ENCODE peak calls at places on chromosome 15, in five cellular contexts. One of them, this sample, is unnamed.

GRCh38 chr15:63576441-63576840 is 20.7 kb upstream of the FBXL22 start:
- DNase-seq in body of pancreas: no peak
- DNase-seq in HTR-8/SVneo: no peak
- DNase-seq in WERI-Rb-1: no peak
- DNase-seq in activated T-helper 1 cell treated with anti-CD3 and anti-CD28 coated beads, Interleukin-2, amount 50 U/mL, for 16 hours: no peak
- DNase-seq in this sample: no peak

GRCh38 chr15:92343869-92344643 is 49.6 kb upstream of the ST8SIA2 start:
- DNase-seq in body of pancreas: no peak
- DNase-seq in HTR-8/SVneo: no peak
- DNase-seq in WERI-Rb-1: peak
- DNase-seq in activated T-helper 1 cell treated with anti-CD3 and anti-CD28 coated beads, Interleukin-2, amount 50 U/mL, for 16 hours: no peak
- DNase-seq in this sample: no peak

GRCh38 chr15:50624616-50625168 is 61.9 kb downstream of the TRPM7 start:
- DNase-seq in body of pancreas: no peak
- DNase-seq in HTR-8/SVneo: no peak
- DNase-seq in WERI-Rb-1: no peak
- DNase-seq in activated T-helper 1 cell treated with anti-CD3 and anti-CD28 coated beads, Interleukin-2, amount 50 U/mL, for 16 hours: no peak
- DNase-seq in this sample: peak

GRCh38 chr15:98280576-98280975 is 320.1 kb downstream of the ARRDC4 start:
- DNase-seq in body of pancreas: no peak
- DNase-seq in HTR-8/SVneo: no peak
- DNase-seq in WERI-Rb-1: no peak
- DNase-seq in activated T-helper 1 cell treated with anti-CD3 and anti-CD28 coated beads, Interleukin-2, amount 50 U/mL, for 16 hours: no peak
- DNase-seq in this sample: no peak

GRCh38 chr15:39502616-39503195 is 78.2 kb upstream of the THBS1 start:
- DNase-seq in body of pancreas: no peak
- DNase-seq in HTR-8/SVneo: no peak
- DNase-seq in WERI-Rb-1: no peak
- DNase-seq in activated T-helper 1 cell treated with anti-CD3 and anti-CD28 coated beads, Interleukin-2, amount 50 U/mL, for 16 hours: no peak
- DNase-seq in this sample: no peak

GRCh38 chr15:44501768-44502366 is 35.1 kb upstream of the EIF3J start:
- DNase-seq in body of pancreas: no peak
- DNase-seq in HTR-8/SVneo: peak
- DNase-seq in WERI-Rb-1: no peak
- DNase-seq in activated T-helper 1 cell treated with anti-CD3 and anti-CD28 coated beads, Interleukin-2, amount 50 U/mL, for 16 hours: no peak
- DNase-seq in this sample: peak

GRCh38 chr15:93296786-93297500 is 207.9 kb upstream of the RGMA start:
- DNase-seq in body of pancreas: no peak
- DNase-seq in HTR-8/SVneo: no peak
- DNase-seq in WERI-Rb-1: no peak
- DNase-seq in activated T-helper 1 cell treated with anti-CD3 and anti-CD28 coated beads, Interleukin-2, amount 50 U/mL, for 16 hours: no peak
- DNase-seq in this sample: no peak

GRCh38 chr15:73972984-73973682 is 19.0 kb downstream of the STOML1 start:
- DNase-seq in body of pancreas: peak
- DNase-seq in HTR-8/SVneo: peak
- DNase-seq in WERI-Rb-1: peak
- DNase-seq in activated T-helper 1 cell treated with anti-CD3 and anti-CD28 coated beads, Interleukin-2, amount 50 U/mL, for 16 hours: peak
- DNase-seq in this sample: peak

GRCh38 chr15:76823303-76823702 is 81.8 kb downstream of the SCAPER start:
- DNase-seq in body of pancreas: no peak
- DNase-seq in HTR-8/SVneo: no peak
- DNase-seq in WERI-Rb-1: no peak
- DNase-seq in activated T-helper 1 cell treated with anti-CD3 and anti-CD28 coated beads, Interleukin-2, amount 50 U/mL, for 16 hours: no peak
- DNase-seq in this sample: no peak

GRCh38 chr15:51726302-51727073 is 11.0 kb downstream of the LYSMD2 start:
- DNase-seq in body of pancreas: peak
- DNase-seq in HTR-8/SVneo: peak
- DNase-seq in WERI-Rb-1: no peak
- DNase-seq in activated T-helper 1 cell treated with anti-CD3 and anti-CD28 coated beads, Interleukin-2, amount 50 U/mL, for 16 hours: no peak
- DNase-seq in this sample: peak

GRCh38 chr15:94002026-94002425 is 229.3 kb upstream of the MCTP2 start:
- DNase-seq in body of pancreas: no peak
- DNase-seq in HTR-8/SVneo: no peak
- DNase-seq in WERI-Rb-1: no peak
- DNase-seq in activated T-helper 1 cell treated with anti-CD3 and anti-CD28 coated beads, Interleukin-2, amount 50 U/mL, for 16 hours: no peak
- DNase-seq in this sample: no peak

This sample was measured in AG10803.